ENCODE peak calls at places on chromosomes 7 and 10, in eight cellular contexts. D is CD8-positive, alpha-beta T cell; W is right cardiac atrium; Z is stomach; N is HepG2; F is PC-3; O is transverse colon; J is adrenal gland. S is an unnamed sample.

GRCh38 chr10:119461380-119461779 is 81.1 kb downstream of the RGS10 start:
- DNase-seq in W (no peak), O (no peak), F (peak; percentile 94), N (no peak), Z (peak; percentile 43), D (no peak), J (no peak), S (no peak)

GRCh38 chr10:122176232-122176865 is 94.7 kb upstream of the BTBD16 start:
- DNase-seq in W (no peak), J (no peak), O (no peak), Z (no peak), N (peak; percentile 92), F (no peak), D (no peak), S (no peak)

GRCh38 chr7:82172896-82173295 is 270.7 kb downstream of the CACNA2D1 start:
- DNase-seq in D (no peak), J (no peak), N (no peak), W (no peak), Z (no peak), O (no peak), F (no peak), S (no peak)

GRCh38 chr7:106773228-106773627 is 91.9 kb upstream of the PIK3CG start:
- DNase-seq in Z (no peak), N (no peak), J (no peak), F (peak; percentile 30), W (no peak), D (no peak), O (no peak), S (no peak)

GRCh38 chr10:12614390-12615003 is 265.1 kb downstream of the CAMK1D start:
- DNase-seq in J (no peak), D (no peak), W (no peak), O (no peak), F (no peak), N (no peak), Z (no peak), S (no peak)

GRCh38 chr10:112766636-112767035 is 183.4 kb upstream of the TCF7L2 start:
- DNase-seq in N (no peak), J (no peak), O (no peak), W (no peak), D (no peak), F (peak; percentile 90), Z (no peak), S (no peak)

GRCh38 chr10:120421250-120421649 is 35.8 kb upstream of the PLPP4 start:
- DNase-seq in N (no peak), O (no peak), D (no peak), F (no peak), Z (no peak), J (no peak), W (no peak), S (no peak)

GRCh38 chr10:5504146-5505072 is 5.0 kb upstream of the CALML5 start:
- DNase-seq in Z (no peak), O (peak; percentile 8), W (no peak), D (no peak), N (no peak), J (no peak), F (peak; percentile 1), S (peak; percentile 25)

GRCh38 chr10:78335691-78336401 is 302.2 kb downstream of the RPS24 start:
- DNase-seq in O (no peak), F (peak; percentile 56), J (no peak), N (no peak), D (no peak), W (peak; percentile 88), Z (no peak), S (peak; percentile 82)

GRCh38 chr7:77269360-77270075 is 69.9 kb upstream of the FGL2 start:
- DNase-seq in D (no peak), F (no peak), J (peak; percentile 9), N (no peak), W (peak; percentile 52), Z (no peak), O (peak; percentile 46), S (no peak)

GRCh38 chr10:124837687-124838086 is 36.1 kb downstream of the ABRAXAS2 start:
- DNase-seq in O (no peak), F (no peak), W (no peak), N (no peak), Z (no peak), D (no peak), J (no peak), S (no peak)

GRCh38 chr7:98049034-98049433 is 57.6 kb upstream of the LMTK2 start:
- DNase-seq in Z (no peak), O (no peak), D (no peak), W (no peak), N (no peak), F (peak; percentile 89), J (no peak), S (no peak)

GRCh38 chr10:71989658-71990454 is 25.7 kb downstream of the CHST3 start:
- DNase-seq in O (no peak), W (no peak), J (no peak), F (no peak), Z (no peak), D (no peak), N (no peak), S (no peak)

GRCh38 chr10:122510736-122511135 is 49.4 kb downstream of the HTRA1 start:
- DNase-seq in O (no peak), Z (no peak), W (no peak), N (no peak), F (no peak), D (no peak), J (no peak), S (no peak)

GRCh38 chr7:30912986-30913671 is 1.5 kb downstream of the AQP1 start:
- DNase-seq in F (no peak), O (no peak), J (no peak), W (peak; percentile 52), D (no peak), Z (no peak), N (no peak), S (peak; percentile 40)
- H3K4me3 ChIP-seq in F (no peak overlapping the region), O (no peak overlapping the region), J (no peak overlapping the region), W (peak overlapping the region; percentile 29), D (no peak overlapping the region), Z (peak overlapping the region; percentile 42), N (no peak overlapping the region), S (peak overlapping the region; percentile 67)

DNA sequence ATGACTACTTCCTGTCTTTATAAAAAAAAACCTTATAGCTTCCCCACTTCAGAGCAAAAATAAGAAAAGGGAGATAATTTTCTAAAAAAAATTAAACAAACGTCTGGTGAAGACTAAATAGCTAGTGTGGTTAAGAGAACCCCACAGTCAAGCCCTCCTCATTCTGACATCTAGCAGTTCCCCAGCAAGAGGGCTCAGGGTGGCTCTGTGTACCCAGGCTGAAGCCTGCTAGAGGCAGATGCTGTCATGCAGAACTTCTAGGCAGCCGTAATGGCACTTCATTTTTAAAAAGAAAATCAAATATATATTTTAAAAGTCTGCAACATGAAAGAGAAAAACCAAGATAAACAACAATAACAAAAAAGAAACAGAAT is 223.1 kb upstream of the KLF14 start:
- DNase-seq in O (no peak), D (no peak), Z (no peak), J (no peak), F (no peak), W (no peak), N (no peak), S (no peak)
- H3K4me1 ChIP-seq in O (peaks cover 53% of the 10 kb centered on the region), D (peaks cover 74% of the 10 kb centered on the region), Z (peaks cover 13% of the 10 kb centered on the region), J (peaks cover 13% of the 10 kb centered on the region), F (peaks cover 19% of the 10 kb centered on the region), W (peaks cover 20% of the 10 kb centered on the region), N (peaks cover 25% of the 10 kb centered on the region), S (peaks cover 2% of the 10 kb centered on the region)

DNA sequence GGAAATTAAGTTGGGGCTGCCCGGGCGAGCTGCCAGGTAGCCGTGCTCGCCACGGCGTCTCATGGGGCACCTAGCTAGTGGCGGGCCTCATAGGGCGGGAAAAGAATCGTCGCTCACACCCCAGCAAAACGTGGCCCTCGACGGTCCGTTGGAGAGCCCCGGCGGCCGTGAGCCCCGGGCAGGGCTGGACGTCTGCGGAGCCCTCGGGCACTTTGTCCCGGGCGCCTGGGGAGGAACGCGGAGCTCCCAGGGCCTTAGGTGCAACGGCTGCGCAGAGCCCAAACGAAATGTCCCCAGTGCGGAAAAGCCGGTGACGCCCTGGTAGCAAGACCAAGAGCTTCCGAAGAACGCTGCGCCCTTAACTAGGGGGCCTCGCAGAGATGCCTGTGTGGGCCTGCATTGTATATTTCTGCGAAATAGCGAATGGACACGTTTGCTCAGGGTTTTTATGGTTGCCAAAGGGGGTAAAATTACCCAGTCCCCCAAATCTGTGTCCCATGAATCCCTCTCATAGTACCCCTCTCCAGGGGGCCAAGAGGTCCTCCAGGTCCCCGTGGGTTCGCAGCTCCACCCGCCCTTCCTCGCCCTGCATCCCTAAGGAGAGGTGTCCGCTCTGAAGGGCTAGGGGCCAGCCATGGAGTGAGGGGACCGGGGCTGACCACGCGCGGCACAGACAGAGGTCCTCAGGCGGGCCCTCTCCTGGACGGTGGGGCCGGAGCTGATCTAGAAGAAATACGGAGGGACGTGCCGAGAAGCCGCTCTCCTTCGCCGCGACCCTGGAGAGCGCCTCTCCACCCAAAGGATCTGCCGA is 1.0 kb upstream of the SFMBT2 start:
- DNase-seq in W (peak; percentile 63), Z (no peak), J (peak; percentile 11), O (peak; percentile 13), D (peak; percentile 45), F (no peak), N (no peak), S (peak; percentile 50)
- H3K27ac ChIP-seq in W (no peak overlapping the region), Z (peak overlapping the region; percentile 81), J (no peak overlapping the region), O (peak overlapping the region; percentile 73), D (no peak overlapping the region), F (no peak overlapping the region), N (no peak overlapping the region), S (no peak overlapping the region)

GRCh38 chr7:99135938-99136337 is 8.0 kb downstream of the SMURF1 start:
- DNase-seq in O (no peak), N (no peak), D (no peak), W (no peak), J (no peak), Z (no peak), F (no peak), S (no peak)

GRCh38 chr7:99139031-99139430 is 4.9 kb downstream of the SMURF1 start:
- DNase-seq in Z (no peak), W (no peak), F (no peak), J (no peak), D (no peak), N (no peak), O (no peak), S (no peak)

GRCh38 chr7:99140813-99141212 is 3.1 kb downstream of the SMURF1 start:
- DNase-seq in Z (no peak), F (no peak), J (no peak), N (no peak), O (no peak), W (no peak), D (no peak), S (no peak)

GRCh38 chr7:99133766-99134564 is 9.9 kb downstream of the SMURF1 start:
- DNase-seq in F (no peak), J (no peak), W (peak; percentile 52), N (no peak), Z (no peak), O (no peak), D (no peak), S (no peak)

DNA sequence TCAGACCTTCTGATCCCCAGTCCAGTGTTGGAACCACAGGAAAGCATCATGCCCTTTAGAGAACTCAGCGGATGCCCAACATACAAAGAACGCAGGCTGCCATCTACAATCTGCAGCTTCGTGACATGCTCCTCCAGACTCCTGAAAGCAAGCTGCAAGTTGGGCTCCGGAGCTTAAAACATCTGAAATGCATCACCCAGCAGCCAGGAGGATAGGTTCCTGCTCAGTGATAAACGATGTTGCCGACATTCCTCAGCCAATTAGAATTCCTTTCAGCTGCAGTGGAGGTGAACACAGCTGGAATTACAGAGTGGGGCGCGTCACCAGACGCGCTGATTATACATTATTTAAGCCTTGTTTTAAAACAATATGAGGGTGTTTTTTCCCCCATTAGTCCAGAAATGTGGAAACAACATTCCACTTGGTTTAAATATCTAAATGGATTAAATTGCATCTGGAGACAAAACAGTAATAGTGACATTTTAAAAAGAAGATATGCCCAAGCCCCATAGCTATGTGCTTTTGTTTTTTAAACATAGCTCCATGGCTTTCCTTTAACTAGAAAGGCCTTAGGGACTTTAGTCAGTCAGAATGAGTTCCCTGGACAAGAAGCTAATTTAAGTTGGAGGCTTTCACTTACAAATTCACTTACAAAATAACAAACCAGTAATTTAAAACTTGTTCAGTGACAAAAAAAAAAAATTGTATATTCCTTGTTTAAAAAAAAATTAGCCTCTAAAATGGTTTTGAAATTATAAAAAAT is 6.3 kb downstream of the SMURF1 start:
- DNase-seq in F (no peak), D (no peak), J (no peak), O (no peak), Z (no peak), W (no peak), N (no peak), S (no peak)
- H3K4me3 ChIP-seq in F (no peak overlapping the region), D (no peak overlapping the region), J (no peak overlapping the region), O (no peak overlapping the region), Z (no peak overlapping the region), W (no peak overlapping the region), N (no peak overlapping the region), S (peak overlapping the region; percentile 16)